ENCODE peak calls at places on chromosomes 3 and 15, in ten cellular contexts. T is transverse colon; P is tibial artery; Z is K562; E is endodermal cell; V is effector memory CD4-positive, alpha-beta T cell; L is A549; W is naive thymus-derived CD4-positive, alpha-beta T cell; I is body of pancreas; Y is psoas muscle. M is an unnamed sample.

GRCh38 chr3:52522651-52523251 is 10.9 kb downstream of the NT5DC2 start:
- DNase-seq in T (no peak), P (peak; percentile 60), Z (no peak), E (no peak), V (no peak), L (no peak), W (no peak), I (no peak), Y (peak; percentile 44), M (no peak)

GRCh38 chr15:64773606-64774555 is 1.5 kb downstream of the RBPMS2 start:
- DNase-seq in T (no peak), P (no peak), Z (no peak), E (peak; percentile 73), V (no peak), L (no peak), W (no peak), I (no peak), Y (no peak), M (no peak)

GRCh38 chr3:13280856-13281656 is 139.1 kb downstream of the NUP210 start:
- DNase-seq in T (peak; percentile 19), P (peak; percentile 64), Z (no peak), E (peak; percentile 78), V (no peak), L (no peak), W (no peak), I (no peak), Y (peak; percentile 57), M (no peak)

GRCh38 chr3:94082412-94082937 is 19.6 kb downstream of the NSUN3 start:
- DNase-seq in T (no peak), P (no peak), Z (no peak), E (no peak), V (no peak), L (no peak), W (no peak), I (no peak), Y (no peak), M (no peak)

GRCh38 chr3:11272913-11273574 is 847 bp downstream of the ATG7 start:
- DNase-seq in T (no peak), P (no peak), Z (no peak), E (no peak), V (no peak), L (no peak), W (no peak), I (no peak), Y (no peak), M (no peak)

GRCh38 chr3:169809230-169809795 is 3.4 kb upstream of the LRRIQ4 start:
- DNase-seq in T (no peak), P (no peak), Z (no peak), E (no peak), V (no peak), L (no peak), W (no peak), I (no peak), Y (no peak), M (no peak)

GRCh38 chr3:66372681-66373350 is 128.0 kb downstream of the LRIG1 start:
- DNase-seq in T (peak; percentile 50), P (no peak), Z (no peak), E (peak; percentile 91), V (no peak), L (no peak), W (no peak), I (peak; percentile 73), Y (no peak), M (no peak)

GRCh38 chr3:120418866-120419490 is 31.8 kb downstream of the FSTL1 start:
- DNase-seq in T (peak; percentile 63), P (no peak), Z (no peak), E (peak; percentile 84), V (no peak), L (peak; percentile 63), W (peak; percentile 14), I (peak; percentile 51), Y (no peak), M (peak; percentile 58)

GRCh38 chr3:9787714-9788113 is 4.6 kb downstream of the TADA3 start:
- DNase-seq in T (no peak), P (no peak), Z (no peak), E (no peak), V (no peak), L (no peak), W (no peak), I (no peak), Y (no peak), M (no peak)

GRCh38 chr3:119235151-119235550 is 5.5 kb downstream of the B4GALT4 start:
- DNase-seq in T (no peak), P (no peak), Z (no peak), E (no peak), V (no peak), L (no peak), W (no peak), I (no peak), Y (no peak), M (no peak)

GRCh38 chr15:67146214-67146613 is 80.8 kb downstream of the SMAD3 start:
- DNase-seq in T (peak; percentile 63), P (peak; percentile 61), Z (no peak), E (no peak), V (no peak), L (no peak), W (no peak), I (peak; percentile 68), Y (peak; percentile 71), M (no peak)

GRCh38 chr15:41483115-41483514 is 10.6 kb upstream of the ITPKA start:
- DNase-seq in T (no peak), P (no peak), Z (no peak), E (no peak), V (no peak), L (no peak), W (no peak), I (no peak), Y (no peak), M (no peak)

GRCh38 chr3:184133840-184134745 is 1.1 kb upstream of the EIF2B5 start:
- DNase-seq in T (peak; percentile 88), P (peak; percentile 92), Z (peak; percentile 61), E (peak; percentile 90), V (peak; percentile 17), L (peak; percentile 54), W (peak; percentile 21), I (peak; percentile 87), Y (peak; percentile 90), M (peak; percentile 93)

GRCh38 chr3:151219056-151219455 is 16.0 kb upstream of the GPR171 start:
- DNase-seq in T (no peak), P (no peak), Z (no peak), E (no peak), V (no peak), L (peak; percentile 10), W (no peak), I (no peak), Y (no peak), M (no peak)

GRCh38 chr15:66614456-66615174 is 48.8 kb upstream of the LCTL start:
- DNase-seq in T (no peak), P (no peak), Z (no peak), E (no peak), V (no peak), L (no peak), W (no peak), I (no peak), Y (no peak), M (no peak)

GRCh38 chr3:156635034-156635433 is 39.4 kb upstream of the TIPARP start:
- DNase-seq in T (no peak), P (no peak), Z (no peak), E (no peak), V (no peak), L (no peak), W (no peak), I (no peak), Y (no peak), M (no peak)

GRCh38 chr15:55401786-55402246 is 6.3 kb downstream of the CCPG1 start:
- DNase-seq in T (no peak), P (no peak), Z (no peak), E (no peak), V (no peak), L (no peak), W (no peak), I (no peak), Y (no peak), M (no peak)
- H3K4me1 ChIP-seq in T (peaks cover 27% of the 10 kb centered on the region), P (no peaks in the 10 kb centered on the region), Z (peaks cover 26% of the 10 kb centered on the region), E (no peaks in the 10 kb centered on the region), V (no peaks in the 10 kb centered on the region), L (peaks cover 44% of the 10 kb centered on the region), W (peaks cover 8% of the 10 kb centered on the region), I (peaks cover 54% of the 10 kb centered on the region), Y (peaks cover 35% of the 10 kb centered on the region), M (peaks cover 15% of the 10 kb centered on the region)

GRCh38 chr15:76181705-76182107 is 121.9 kb downstream of the TMEM266 start:
- DNase-seq in T (no peak), P (no peak), Z (no peak), E (no peak), V (no peak), L (no peak), W (no peak), I (no peak), Y (no peak), M (no peak)
- H3K9me3 ChIP-seq in T (no peaks in the 10 kb centered on the region), P (no peaks in the 10 kb centered on the region), Z (no peaks in the 10 kb centered on the region), E (no peaks in the 10 kb centered on the region), V (no peaks in the 10 kb centered on the region), L (no peaks in the 10 kb centered on the region), W (no peaks in the 10 kb centered on the region), I (no peaks in the 10 kb centered on the region), Y (no peaks in the 10 kb centered on the region), M (no peaks in the 10 kb centered on the region)

DNA sequence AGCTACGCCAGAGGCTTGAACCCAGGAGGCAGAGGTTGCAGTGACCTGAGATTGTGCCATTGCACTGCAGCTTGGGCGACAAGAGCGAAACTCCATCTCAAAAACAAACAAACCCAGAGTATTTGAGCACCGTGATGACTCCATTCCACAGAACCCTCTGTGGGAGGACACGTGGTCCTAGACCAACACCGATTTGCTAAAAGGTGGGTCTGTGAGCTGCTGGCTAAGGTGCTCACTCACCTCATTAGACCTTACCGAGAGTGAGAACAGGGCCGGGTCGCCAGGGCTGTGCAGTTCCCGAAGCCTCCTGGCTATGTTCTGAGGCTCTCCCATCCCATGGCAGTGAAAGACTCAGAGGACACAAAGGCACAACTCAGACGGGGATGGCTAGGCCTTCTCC is 17.9 kb downstream of the ABHD2 start:
- DNase-seq in T (no peak), P (peak; percentile 50), Z (no peak), E (no peak), V (no peak), L (no peak), W (no peak), I (no peak), Y (no peak), M (no peak)
- H3K4me1 ChIP-seq in T (peaks cover 15% of the 10 kb centered on the region), P (peaks cover 14% of the 10 kb centered on the region), Z (peaks cover 4% of the 10 kb centered on the region), E (no peaks in the 10 kb centered on the region), V (no peaks in the 10 kb centered on the region), L (peaks cover 81% of the 10 kb centered on the region), W (peaks cover under 1% of the 10 kb centered on the region), I (peaks cover 74% of the 10 kb centered on the region), Y (peaks cover 78% of the 10 kb centered on the region), M (peaks cover 22% of the 10 kb centered on the region)

GRCh38 chr3:36679384-36680200 is 84.8 kb downstream of the DCLK3 start:
- DNase-seq in T (no peak), P (no peak), Z (no peak), E (no peak), V (no peak), L (peak; percentile 18), W (no peak), I (no peak), Y (no peak), M (no peak)

GRCh38 chr3:36677331-36678007 is 86.9 kb downstream of the DCLK3 start:
- DNase-seq in T (no peak), P (no peak), Z (no peak), E (no peak), V (no peak), L (peak; percentile 16), W (no peak), I (no peak), Y (no peak), M (no peak)

GRCh38 chr3:36678216-36679013 is 85.9 kb downstream of the DCLK3 start:
- DNase-seq in T (no peak), P (no peak), Z (no peak), E (no peak), V (no peak), L (no peak), W (no peak), I (no peak), Y (no peak), M (no peak)

GRCh38 chr3:36681867-36682266 is 82.5 kb downstream of the DCLK3 start:
- DNase-seq in T (no peak), P (no peak), Z (no peak), E (no peak), V (no peak), L (no peak), W (no peak), I (no peak), Y (no peak), M (no peak)
- H3K9me3 ChIP-seq in T (peaks cover 9% of the 10 kb centered on the region), P (peaks cover 30% of the 10 kb centered on the region), Z (no peaks in the 10 kb centered on the region), E (peaks cover 6% of the 10 kb centered on the region), V (peaks cover 7% of the 10 kb centered on the region), L (peaks cover 42% of the 10 kb centered on the region), W (no peaks in the 10 kb centered on the region), I (peaks cover 5% of the 10 kb centered on the region), Y (no peaks in the 10 kb centered on the region), M (peaks cover 37% of the 10 kb centered on the region)

M was measured in ascending aorta.